ENCODE peak calls at places on chromosomes 13 and 19, in seven cellular contexts. One of them, this sample, is unnamed.

GRCh38 chr13:97359181-97360057 is 74.5 kb upstream of the RAP2A start:
- DNase-seq in breast epithelium: peak; percentile 48
- DNase-seq in foreskin keratinocyte: peak; percentile 46
- DNase-seq in spleen: no peak
- DNase-seq in fibroblast of lung: peak; percentile 60
- DNase-seq in colonic mucosa: peak; percentile 65
- DNase-seq in cardiac muscle cell: peak; percentile 87
- DNase-seq in this sample: peak; percentile 51

GRCh38 chr13:78596701-78597550 is 6.4 kb downstream of the POU4F1 start:
- DNase-seq in breast epithelium: no peak
- DNase-seq in foreskin keratinocyte: no peak
- DNase-seq in spleen: no peak
- DNase-seq in fibroblast of lung: no peak
- DNase-seq in colonic mucosa: no peak
- DNase-seq in cardiac muscle cell: no peak
- DNase-seq in this sample: no peak

GRCh38 chr19:10424011-10424637 is 3.8 kb downstream of the PDE4A start:
- DNase-seq in breast epithelium: peak; percentile 55
- DNase-seq in foreskin keratinocyte: peak; percentile 42
- DNase-seq in spleen: peak; percentile 94
- DNase-seq in fibroblast of lung: peak; percentile 62
- DNase-seq in colonic mucosa: peak; percentile 88
- DNase-seq in cardiac muscle cell: peak; percentile 77
- DNase-seq in this sample: peak; percentile 83

GRCh38 chr19:7970716-7971448 is 27.4 kb upstream of the TIMM44 start:
- DNase-seq in breast epithelium: no peak
- DNase-seq in foreskin keratinocyte: no peak
- DNase-seq in spleen: peak; percentile 57
- DNase-seq in fibroblast of lung: peak; percentile 14
- DNase-seq in colonic mucosa: peak; percentile 29
- DNase-seq in cardiac muscle cell: peak; percentile 59
- DNase-seq in this sample: peak; percentile 44

GRCh38 chr19:37966211-37967072 is 59.4 kb downstream of the SIPA1L3 start:
- DNase-seq in breast epithelium: peak; percentile 69
- DNase-seq in foreskin keratinocyte: peak; percentile 83
- DNase-seq in spleen: no peak
- DNase-seq in fibroblast of lung: peak; percentile 75
- DNase-seq in colonic mucosa: no peak
- DNase-seq in cardiac muscle cell: no peak
- DNase-seq in this sample: peak; percentile 36

GRCh38 chr13:78370231-78370630 is 233.1 kb downstream of the POU4F1 start:
- DNase-seq in breast epithelium: no peak
- DNase-seq in foreskin keratinocyte: no peak
- DNase-seq in spleen: no peak
- DNase-seq in fibroblast of lung: no peak
- DNase-seq in colonic mucosa: no peak
- DNase-seq in cardiac muscle cell: no peak
- DNase-seq in this sample: no peak

GRCh38 chr13:29991343-29991742 is 140.9 kb upstream of the UBL3 start:
- DNase-seq in breast epithelium: no peak
- DNase-seq in foreskin keratinocyte: peak; percentile 92
- DNase-seq in spleen: no peak
- DNase-seq in fibroblast of lung: peak; percentile 99
- DNase-seq in colonic mucosa: no peak
- DNase-seq in cardiac muscle cell: peak; percentile 62
- DNase-seq in this sample: peak; percentile 20

GRCh38 chr19:56333506-56333905 is 18.9 kb upstream of the ZSCAN5A start:
- DNase-seq in breast epithelium: no peak
- DNase-seq in foreskin keratinocyte: peak; percentile 43
- DNase-seq in spleen: no peak
- DNase-seq in fibroblast of lung: peak; percentile 29
- DNase-seq in colonic mucosa: peak; percentile 60
- DNase-seq in cardiac muscle cell: peak; percentile 78
- DNase-seq in this sample: peak; percentile 38

GRCh38 chr19:51127032-51127431 is 2.3 kb downstream of the SIGLEC9 start:
- DNase-seq in breast epithelium: no peak
- DNase-seq in foreskin keratinocyte: no peak
- DNase-seq in spleen: peak; percentile 66
- DNase-seq in fibroblast of lung: no peak
- DNase-seq in colonic mucosa: no peak
- DNase-seq in cardiac muscle cell: no peak
- DNase-seq in this sample: no peak

GRCh38 chr13:44026194-44026593 is 146.5 kb downstream of the LACC1 start:
- DNase-seq in breast epithelium: no peak
- DNase-seq in foreskin keratinocyte: no peak
- DNase-seq in spleen: no peak
- DNase-seq in fibroblast of lung: no peak
- DNase-seq in colonic mucosa: no peak
- DNase-seq in cardiac muscle cell: no peak
- DNase-seq in this sample: no peak
- TF ChIP-seq CTCF in breast epithelium: no peak
- TF ChIP-seq CTCF in foreskin keratinocyte: no peak
- TF ChIP-seq CTCF in spleen: no peak
- TF ChIP-seq CTCF in fibroblast of lung: no peak
- TF ChIP-seq CTCF in colonic mucosa: no peak
- TF ChIP-seq CTCF in cardiac muscle cell: no peak
- TF ChIP-seq CTCF in this sample: no peak

DNA sequence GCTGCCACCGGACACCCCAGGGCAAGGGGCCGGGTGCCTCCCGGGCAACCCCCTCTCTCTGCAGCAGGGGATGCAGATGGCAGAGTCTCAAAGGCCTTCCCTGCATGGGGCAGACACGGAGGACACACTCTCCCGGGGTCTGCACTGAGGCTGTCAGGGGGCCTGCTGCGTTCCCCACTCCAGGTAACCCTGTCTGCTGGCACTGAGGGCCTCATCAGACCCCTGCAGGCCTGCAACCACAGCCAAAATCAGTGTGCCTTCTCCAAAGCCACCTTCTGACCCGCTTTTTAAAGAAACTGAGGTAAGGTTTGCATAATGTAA is 93.9 kb downstream of the GNG7 start:
- DNase-seq in breast epithelium: no peak
- DNase-seq in foreskin keratinocyte: no peak
- DNase-seq in spleen: no peak
- DNase-seq in fibroblast of lung: no peak
- DNase-seq in colonic mucosa: no peak
- DNase-seq in cardiac muscle cell: no peak
- DNase-seq in this sample: no peak
- H3K27ac ChIP-seq in breast epithelium: no peak overlapping the region
- H3K27ac ChIP-seq in foreskin keratinocyte: no peak overlapping the region
- H3K27ac ChIP-seq in spleen: no peak overlapping the region
- H3K27ac ChIP-seq in fibroblast of lung: no peak overlapping the region
- H3K27ac ChIP-seq in colonic mucosa: no peak overlapping the region
- H3K27ac ChIP-seq in cardiac muscle cell: no peak overlapping the region
- H3K27ac ChIP-seq in this sample: no peak overlapping the region

DNA sequence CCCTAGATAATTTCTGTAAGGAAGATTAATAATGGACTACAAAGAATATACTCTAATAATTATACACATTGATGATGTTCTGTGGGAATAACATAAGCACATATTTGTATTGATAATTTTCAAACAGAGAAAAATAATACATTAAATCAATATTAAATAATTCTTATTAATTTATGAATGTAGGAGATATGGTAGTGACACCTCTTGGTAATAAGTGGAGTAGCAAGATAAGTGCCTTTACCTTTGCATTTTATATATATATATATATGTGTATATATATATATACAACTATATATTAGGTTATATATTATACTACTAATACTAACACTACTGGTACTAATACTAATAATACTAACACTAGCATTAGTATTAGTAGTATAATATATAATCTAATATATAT is 905.8 kb downstream of the SLITRK1 start:
- DNase-seq in breast epithelium: no peak
- DNase-seq in foreskin keratinocyte: no peak
- DNase-seq in spleen: no peak
- DNase-seq in fibroblast of lung: no peak
- DNase-seq in colonic mucosa: no peak
- DNase-seq in cardiac muscle cell: no peak
- DNase-seq in this sample: no peak
- TF ChIP-seq CTCF in breast epithelium: no peak
- TF ChIP-seq CTCF in foreskin keratinocyte: peak; percentile 36
- TF ChIP-seq CTCF in spleen: no peak
- TF ChIP-seq CTCF in fibroblast of lung: no peak
- TF ChIP-seq CTCF in colonic mucosa: no peak
- TF ChIP-seq CTCF in cardiac muscle cell: no peak
- TF ChIP-seq CTCF in this sample: no peak

DNA sequence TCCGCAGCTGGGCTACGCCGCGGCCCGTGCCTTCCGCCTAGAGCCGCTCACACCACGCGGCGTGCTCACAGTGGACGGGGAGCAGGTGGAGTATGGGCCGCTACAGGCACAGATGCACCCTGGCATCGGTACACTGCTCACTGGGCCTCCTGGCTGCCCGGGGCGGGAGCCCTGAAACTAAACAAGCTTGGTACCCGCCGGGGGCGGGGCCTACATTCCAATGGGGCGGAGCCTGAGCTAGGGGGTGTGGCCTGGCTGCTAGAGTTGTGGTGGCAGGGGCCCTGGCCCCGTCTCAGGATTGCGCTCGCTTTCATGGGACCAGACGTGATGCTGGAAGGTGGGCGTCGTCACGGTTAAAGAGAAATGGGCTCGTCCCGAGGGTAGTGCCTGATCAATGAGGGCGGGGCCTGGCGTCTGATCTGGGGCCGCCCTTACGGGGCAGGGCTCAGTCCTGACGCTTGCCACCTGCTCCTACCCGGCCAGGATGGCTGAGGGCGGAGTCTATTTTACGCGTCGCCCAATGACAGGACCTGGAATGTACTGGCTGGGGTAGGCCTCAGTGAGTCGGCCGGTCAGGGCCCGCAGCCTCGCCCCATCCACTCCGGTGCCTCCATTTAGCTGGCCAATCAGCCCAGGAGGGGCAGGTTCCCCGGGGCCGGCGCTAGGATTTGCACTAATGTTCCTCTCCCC is 7.4 kb downstream of the DBP start:
- DNase-seq in breast epithelium: no peak
- DNase-seq in foreskin keratinocyte: no peak
- DNase-seq in spleen: peak; percentile 82
- DNase-seq in fibroblast of lung: peak; percentile 73
- DNase-seq in colonic mucosa: peak; percentile 92
- DNase-seq in cardiac muscle cell: peak; percentile 85
- DNase-seq in this sample: no peak
- H3K27ac ChIP-seq in breast epithelium: no peak overlapping the region
- H3K27ac ChIP-seq in foreskin keratinocyte: no peak overlapping the region
- H3K27ac ChIP-seq in spleen: peak overlapping the region; percentile 60
- H3K27ac ChIP-seq in fibroblast of lung: no peak overlapping the region
- H3K27ac ChIP-seq in colonic mucosa: peak overlapping the region; percentile 85
- H3K27ac ChIP-seq in cardiac muscle cell: no peak overlapping the region
- H3K27ac ChIP-seq in this sample: peak overlapping the region; percentile 99

GRCh38 chr19:41922220-41922576 is 6.1 kb downstream of the ERFL start:
- DNase-seq in breast epithelium: no peak
- DNase-seq in foreskin keratinocyte: no peak
- DNase-seq in spleen: no peak
- DNase-seq in fibroblast of lung: no peak
- DNase-seq in colonic mucosa: no peak
- DNase-seq in cardiac muscle cell: no peak
- DNase-seq in this sample: no peak

GRCh38 chr19:41922585-41922984 is 5.7 kb downstream of the ERFL start:
- DNase-seq in breast epithelium: no peak
- DNase-seq in foreskin keratinocyte: no peak
- DNase-seq in spleen: no peak
- DNase-seq in fibroblast of lung: no peak
- DNase-seq in colonic mucosa: no peak
- DNase-seq in cardiac muscle cell: no peak
- DNase-seq in this sample: no peak

GRCh38 chr19:41921280-41922219 is 6.7 kb downstream of the ERFL start:
- DNase-seq in breast epithelium: no peak
- DNase-seq in foreskin keratinocyte: no peak
- DNase-seq in spleen: no peak
- DNase-seq in fibroblast of lung: no peak
- DNase-seq in colonic mucosa: no peak
- DNase-seq in cardiac muscle cell: no peak
- DNase-seq in this sample: no peak

GRCh38 chr19:41919948-41920712 is 8.1 kb downstream of the ERFL start:
- DNase-seq in breast epithelium: no peak
- DNase-seq in foreskin keratinocyte: peak; percentile 45
- DNase-seq in spleen: no peak
- DNase-seq in fibroblast of lung: no peak
- DNase-seq in colonic mucosa: no peak
- DNase-seq in cardiac muscle cell: no peak
- DNase-seq in this sample: no peak

GRCh38 chr19:41920878-41921277 is 7.4 kb downstream of the ERFL start:
- DNase-seq in breast epithelium: no peak
- DNase-seq in foreskin keratinocyte: no peak
- DNase-seq in spleen: peak; percentile 75
- DNase-seq in fibroblast of lung: no peak
- DNase-seq in colonic mucosa: no peak
- DNase-seq in cardiac muscle cell: no peak
- DNase-seq in this sample: no peak
- TF ChIP-seq CTCF in breast epithelium: no peak
- TF ChIP-seq CTCF in foreskin keratinocyte: no peak
- TF ChIP-seq CTCF in spleen: no peak
- TF ChIP-seq CTCF in fibroblast of lung: no peak
- TF ChIP-seq CTCF in colonic mucosa: no peak
- TF ChIP-seq CTCF in cardiac muscle cell: no peak
- TF ChIP-seq CTCF in this sample: no peak

This sample was measured in RWPE1.